ENCODE peak calls at places on chromosomes 13 and 19, in eight cellular contexts. One of them, this sample, is unnamed.

GRCh38 chr13:76020421-76020955 is 384.4 kb downstream of the LMO7 start:
- DNase-seq in suprapubic skin: no peak
- DNase-seq in PC-3: no peak
- DNase-seq in BJ: no peak
- DNase-seq in ovary: no peak
- DNase-seq in esophagus squamous epithelium: no peak
- DNase-seq in progenitor cell of endocrine pancreas: no peak
- DNase-seq in choroid plexus epithelial cell: no peak
- DNase-seq in this sample: no peak

GRCh38 chr19:50406156-50406820 is 12.4 kb upstream of the SPIB start:
- DNase-seq in progenitor cell of endocrine pancreas: no peak
- DNase-seq in BJ: no peak
- DNase-seq in PC-3: no peak
- DNase-seq in choroid plexus epithelial cell: no peak
- DNase-seq in ovary: no peak
- DNase-seq in esophagus squamous epithelium: no peak
- DNase-seq in suprapubic skin: peak; percentile 54
- DNase-seq in this sample: no peak

GRCh38 chr13:97235549-97236206 is 13.5 kb downstream of the MBNL2 start:
- DNase-seq in esophagus squamous epithelium: no peak
- DNase-seq in BJ: no peak
- DNase-seq in progenitor cell of endocrine pancreas: no peak
- DNase-seq in choroid plexus epithelial cell: no peak
- DNase-seq in suprapubic skin: no peak
- DNase-seq in PC-3: no peak
- DNase-seq in ovary: no peak
- DNase-seq in this sample: no peak

GRCh38 chr13:40061466-40062450 is 406.3 kb downstream of the COG6 start:
- DNase-seq in BJ: no peak
- DNase-seq in esophagus squamous epithelium: no peak
- DNase-seq in PC-3: no peak
- DNase-seq in choroid plexus epithelial cell: peak; percentile 64
- DNase-seq in progenitor cell of endocrine pancreas: no peak
- DNase-seq in suprapubic skin: no peak
- DNase-seq in ovary: no peak
- DNase-seq in this sample: no peak

GRCh38 chr13:59710995-59711701 is 452.6 kb downstream of the DIAPH3 start:
- DNase-seq in ovary: no peak
- DNase-seq in choroid plexus epithelial cell: no peak
- DNase-seq in esophagus squamous epithelium: no peak
- DNase-seq in suprapubic skin: no peak
- DNase-seq in progenitor cell of endocrine pancreas: no peak
- DNase-seq in PC-3: no peak
- DNase-seq in BJ: no peak
- DNase-seq in this sample: no peak

GRCh38 chr13:26735677-26736076 is 24.9 kb downstream of the GPR12 start:
- DNase-seq in suprapubic skin: no peak
- DNase-seq in choroid plexus epithelial cell: no peak
- DNase-seq in esophagus squamous epithelium: no peak
- DNase-seq in ovary: no peak
- DNase-seq in progenitor cell of endocrine pancreas: no peak
- DNase-seq in BJ: no peak
- DNase-seq in PC-3: no peak
- DNase-seq in this sample: no peak

GRCh38 chr19:55070755-55071502 is 4.7 kb upstream of the EPS8L1 start:
- DNase-seq in BJ: no peak
- DNase-seq in PC-3: peak; percentile 99
- DNase-seq in esophagus squamous epithelium: no peak
- DNase-seq in choroid plexus epithelial cell: peak; percentile 48
- DNase-seq in progenitor cell of endocrine pancreas: no peak
- DNase-seq in suprapubic skin: no peak
- DNase-seq in ovary: no peak
- DNase-seq in this sample: no peak

GRCh38 chr13:47039106-47039505 is 142.3 kb upstream of the HTR2A start:
- DNase-seq in ovary: no peak
- DNase-seq in choroid plexus epithelial cell: peak; percentile 74
- DNase-seq in esophagus squamous epithelium: no peak
- DNase-seq in PC-3: peak; percentile 81
- DNase-seq in BJ: peak; percentile 40
- DNase-seq in suprapubic skin: no peak
- DNase-seq in progenitor cell of endocrine pancreas: no peak
- DNase-seq in this sample: no peak

GRCh38 chr19:49761625-49762311 is 1.3 kb downstream of the TSKS start:
- DNase-seq in progenitor cell of endocrine pancreas: no peak
- DNase-seq in PC-3: peak; percentile 31
- DNase-seq in choroid plexus epithelial cell: peak; percentile 82
- DNase-seq in BJ: no peak
- DNase-seq in ovary: peak; percentile 51
- DNase-seq in suprapubic skin: no peak
- DNase-seq in esophagus squamous epithelium: no peak
- DNase-seq in this sample: no peak

GRCh38 chr19:12766051-12766521 is 9.3 kb downstream of the HOOK2 start:
- DNase-seq in ovary: peak; percentile 86
- DNase-seq in choroid plexus epithelial cell: peak; percentile 83
- DNase-seq in PC-3: peak; percentile 79
- DNase-seq in suprapubic skin: peak; percentile 92
- DNase-seq in esophagus squamous epithelium: no peak
- DNase-seq in progenitor cell of endocrine pancreas: peak; percentile 70
- DNase-seq in BJ: no peak
- DNase-seq in this sample: no peak

GRCh38 chr13:49858183-49858856 is 65.8 kb upstream of the KPNA3 start:
- DNase-seq in esophagus squamous epithelium: no peak
- DNase-seq in suprapubic skin: no peak
- DNase-seq in progenitor cell of endocrine pancreas: no peak
- DNase-seq in ovary: no peak
- DNase-seq in PC-3: peak; percentile 86
- DNase-seq in choroid plexus epithelial cell: peak; percentile 98
- DNase-seq in BJ: peak; percentile 81
- DNase-seq in this sample: peak; percentile 57

GRCh38 chr19:48814895-48815294 is 4.1 kb upstream of the BCAT2 start:
- DNase-seq in progenitor cell of endocrine pancreas: no peak
- DNase-seq in suprapubic skin: no peak
- DNase-seq in ovary: no peak
- DNase-seq in PC-3: no peak
- DNase-seq in choroid plexus epithelial cell: no peak
- DNase-seq in esophagus squamous epithelium: no peak
- DNase-seq in BJ: no peak
- DNase-seq in this sample: no peak

GRCh38 chr13:110356362-110356761 is 49.3 kb downstream of the COL4A2 start:
- DNase-seq in choroid plexus epithelial cell: no peak
- DNase-seq in esophagus squamous epithelium: no peak
- DNase-seq in ovary: no peak
- DNase-seq in suprapubic skin: no peak
- DNase-seq in progenitor cell of endocrine pancreas: no peak
- DNase-seq in BJ: no peak
- DNase-seq in PC-3: no peak
- DNase-seq in this sample: no peak

GRCh38 chr19:16535381-16535780 is 6.9 kb downstream of the CHERP start:
- DNase-seq in suprapubic skin: no peak
- DNase-seq in ovary: no peak
- DNase-seq in BJ: no peak
- DNase-seq in progenitor cell of endocrine pancreas: no peak
- DNase-seq in choroid plexus epithelial cell: no peak
- DNase-seq in esophagus squamous epithelium: no peak
- DNase-seq in PC-3: no peak
- DNase-seq in this sample: no peak

GRCh38 chr13:100644328-100644727 is 30.3 kb downstream of the TMTC4 start:
- DNase-seq in ovary: no peak
- DNase-seq in PC-3: no peak
- DNase-seq in progenitor cell of endocrine pancreas: no peak
- DNase-seq in BJ: no peak
- DNase-seq in suprapubic skin: no peak
- DNase-seq in choroid plexus epithelial cell: peak; percentile 6
- DNase-seq in esophagus squamous epithelium: no peak
- DNase-seq in this sample: no peak

GRCh38 chr13:100645382-100645781 is 29.2 kb downstream of the TMTC4 start:
- DNase-seq in suprapubic skin: no peak
- DNase-seq in ovary: no peak
- DNase-seq in progenitor cell of endocrine pancreas: no peak
- DNase-seq in esophagus squamous epithelium: no peak
- DNase-seq in PC-3: no peak
- DNase-seq in BJ: no peak
- DNase-seq in choroid plexus epithelial cell: no peak
- DNase-seq in this sample: no peak

GRCh38 chr13:100648354-100648753 is 26.2 kb downstream of the TMTC4 start:
- DNase-seq in PC-3: no peak
- DNase-seq in BJ: no peak
- DNase-seq in esophagus squamous epithelium: no peak
- DNase-seq in choroid plexus epithelial cell: no peak
- DNase-seq in ovary: no peak
- DNase-seq in progenitor cell of endocrine pancreas: no peak
- DNase-seq in suprapubic skin: no peak
- DNase-seq in this sample: no peak

GRCh38 chr13:100646871-100647270 is 27.7 kb downstream of the TMTC4 start:
- DNase-seq in esophagus squamous epithelium: no peak
- DNase-seq in choroid plexus epithelial cell: no peak
- DNase-seq in PC-3: no peak
- DNase-seq in progenitor cell of endocrine pancreas: no peak
- DNase-seq in suprapubic skin: no peak
- DNase-seq in ovary: no peak
- DNase-seq in BJ: no peak
- DNase-seq in this sample: no peak

GRCh38 chr13:100646030-100646673 is 28.4 kb downstream of the TMTC4 start:
- DNase-seq in esophagus squamous epithelium: no peak
- DNase-seq in PC-3: peak; percentile 48
- DNase-seq in choroid plexus epithelial cell: peak; percentile 61
- DNase-seq in progenitor cell of endocrine pancreas: peak; percentile 13
- DNase-seq in BJ: no peak
- DNase-seq in ovary: no peak
- DNase-seq in suprapubic skin: no peak
- DNase-seq in this sample: no peak
- TF ChIP-seq CTCF in esophagus squamous epithelium: peak; percentile 15
- TF ChIP-seq CTCF in PC-3: peak; percentile 66
- TF ChIP-seq CTCF in choroid plexus epithelial cell: peak; percentile 77
- TF ChIP-seq CTCF in progenitor cell of endocrine pancreas: peak; percentile 64
- TF ChIP-seq CTCF in BJ: peak; percentile 62
- TF ChIP-seq CTCF in ovary: no peak
- TF ChIP-seq CTCF in suprapubic skin: peak; percentile 8
- TF ChIP-seq CTCF in this sample: peak; percentile 57

GRCh38 chr19:41134616-41135015 is 20.4 kb downstream of the CYP2F1 start:
- DNase-seq in progenitor cell of endocrine pancreas: no peak
- DNase-seq in suprapubic skin: no peak
- DNase-seq in choroid plexus epithelial cell: no peak
- DNase-seq in BJ: no peak
- DNase-seq in esophagus squamous epithelium: no peak
- DNase-seq in ovary: no peak
- DNase-seq in PC-3: no peak
- DNase-seq in this sample: no peak
- TF ChIP-seq CTCF in progenitor cell of endocrine pancreas: no peak
- TF ChIP-seq CTCF in suprapubic skin: no peak
- TF ChIP-seq CTCF in choroid plexus epithelial cell: no peak
- TF ChIP-seq CTCF in BJ: no peak
- TF ChIP-seq CTCF in esophagus squamous epithelium: no peak
- TF ChIP-seq CTCF in ovary: no peak
- TF ChIP-seq CTCF in PC-3: no peak
- TF ChIP-seq CTCF in this sample: no peak

GRCh38 chr19:1402411-1403070 is 1.2 kb upstream of the GAMT start:
- DNase-seq in progenitor cell of endocrine pancreas: no peak
- DNase-seq in PC-3: no peak
- DNase-seq in BJ: no peak
- DNase-seq in choroid plexus epithelial cell: no peak
- DNase-seq in suprapubic skin: no peak
- DNase-seq in esophagus squamous epithelium: no peak
- DNase-seq in ovary: no peak
- DNase-seq in this sample: no peak

GRCh38 chr19:1399745-1400144 is 1.6 kb downstream of the GAMT start:
- DNase-seq in choroid plexus epithelial cell: no peak
- DNase-seq in progenitor cell of endocrine pancreas: no peak
- DNase-seq in esophagus squamous epithelium: no peak
- DNase-seq in ovary: no peak
- DNase-seq in suprapubic skin: no peak
- DNase-seq in PC-3: no peak
- DNase-seq in BJ: no peak
- DNase-seq in this sample: no peak

GRCh38 chr19:1400281-1401137 is 833 bp downstream of the GAMT start:
- DNase-seq in PC-3: no peak
- DNase-seq in suprapubic skin: no peak
- DNase-seq in esophagus squamous epithelium: no peak
- DNase-seq in ovary: peak; percentile 84
- DNase-seq in BJ: no peak
- DNase-seq in progenitor cell of endocrine pancreas: no peak
- DNase-seq in choroid plexus epithelial cell: no peak
- DNase-seq in this sample: no peak

GRCh38 chr19:1401889-1402217 is 511 bp upstream of the GAMT start:
- DNase-seq in esophagus squamous epithelium: no peak
- DNase-seq in ovary: no peak
- DNase-seq in suprapubic skin: no peak
- DNase-seq in PC-3: no peak
- DNase-seq in progenitor cell of endocrine pancreas: no peak
- DNase-seq in BJ: no peak
- DNase-seq in choroid plexus epithelial cell: no peak
- DNase-seq in this sample: no peak

DNA sequence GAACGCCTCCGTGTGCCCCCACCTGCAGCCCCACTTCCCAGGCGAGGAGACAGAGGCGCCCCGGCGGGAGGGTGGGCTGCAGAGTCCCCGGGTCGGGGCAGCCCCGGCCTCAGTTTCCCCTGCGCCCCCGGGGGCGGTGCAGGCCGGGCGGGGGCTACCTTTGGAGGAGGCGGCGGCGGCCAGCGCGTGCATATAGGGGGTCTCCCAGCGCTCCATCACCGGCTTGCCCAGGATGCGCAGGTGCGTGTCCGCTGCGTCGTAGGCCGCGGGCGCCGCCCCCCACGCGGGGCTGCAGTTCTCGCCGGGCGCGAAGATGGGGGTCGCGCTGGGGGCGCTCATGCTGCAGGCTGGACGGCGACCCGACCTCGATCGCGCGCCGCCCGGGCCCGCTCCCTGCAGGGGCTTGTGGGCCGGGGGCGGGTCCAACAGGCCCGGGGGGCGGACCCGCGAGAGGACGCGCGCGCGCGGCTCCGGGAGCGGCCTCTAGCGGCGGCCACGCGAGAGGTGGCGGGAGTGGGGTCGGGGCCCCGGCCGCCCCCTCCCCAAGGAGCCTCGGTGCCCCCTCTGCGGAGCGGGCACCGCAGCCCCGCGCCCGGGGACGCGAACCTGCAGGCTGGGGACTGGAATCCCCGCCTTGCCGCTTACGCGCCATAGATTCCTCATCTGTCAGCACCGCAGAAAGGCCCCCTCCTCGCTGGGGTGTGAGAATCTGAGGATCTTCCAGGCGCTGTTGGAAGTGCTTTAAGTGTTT is at the start of gene GAMT:
- DNase-seq in progenitor cell of endocrine pancreas: peak; percentile 44
- DNase-seq in PC-3: peak; percentile 43
- DNase-seq in ovary: peak; percentile 76
- DNase-seq in BJ: no peak
- DNase-seq in choroid plexus epithelial cell: no peak
- DNase-seq in esophagus squamous epithelium: no peak
- DNase-seq in suprapubic skin: no peak
- DNase-seq in this sample: no peak
- TF ChIP-seq CTCF in progenitor cell of endocrine pancreas: peak; percentile 53
- TF ChIP-seq CTCF in PC-3: peak; percentile 51
- TF ChIP-seq CTCF in ovary: no peak
- TF ChIP-seq CTCF in BJ: peak; percentile 12
- TF ChIP-seq CTCF in choroid plexus epithelial cell: peak; percentile 16
- TF ChIP-seq CTCF in esophagus squamous epithelium: peak; percentile 56
- TF ChIP-seq CTCF in suprapubic skin: peak; percentile 59
- TF ChIP-seq CTCF in this sample: peak; percentile 9

DNA sequence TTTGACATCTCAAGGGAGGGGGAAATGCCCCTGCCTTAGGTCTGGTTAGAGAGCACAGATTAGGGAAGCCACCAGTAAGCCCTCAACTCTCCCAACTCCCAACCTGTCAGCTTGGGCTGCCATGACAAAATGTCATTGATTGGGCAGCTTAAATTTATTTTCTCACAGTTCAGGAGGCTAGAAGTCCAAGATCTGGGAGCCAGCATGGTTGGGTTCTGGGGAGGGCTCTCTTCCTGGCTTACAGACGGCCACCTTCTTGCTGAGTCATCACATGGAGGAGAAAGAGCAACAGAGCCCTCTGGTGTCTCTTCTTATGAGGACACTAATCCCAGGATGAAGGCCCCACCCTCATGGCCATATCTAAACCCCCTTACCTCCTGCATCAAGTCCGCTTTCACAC is 24.2 kb downstream of the C19orf12 start:
- DNase-seq in choroid plexus epithelial cell: peak; percentile 65
- DNase-seq in PC-3: peak; percentile 69
- DNase-seq in suprapubic skin: no peak
- DNase-seq in esophagus squamous epithelium: no peak
- DNase-seq in ovary: no peak
- DNase-seq in BJ: no peak
- DNase-seq in progenitor cell of endocrine pancreas: no peak
- DNase-seq in this sample: no peak
- TF ChIP-seq CTCF in choroid plexus epithelial cell: peak; percentile 58
- TF ChIP-seq CTCF in PC-3: peak; percentile 65
- TF ChIP-seq CTCF in suprapubic skin: no peak
- TF ChIP-seq CTCF in esophagus squamous epithelium: peak; percentile 50
- TF ChIP-seq CTCF in ovary: no peak
- TF ChIP-seq CTCF in BJ: peak; percentile 33
- TF ChIP-seq CTCF in progenitor cell of endocrine pancreas: peak; percentile 50
- TF ChIP-seq CTCF in this sample: peak; percentile 57

This sample was measured in HFF-Myc.